ENCODE peak calls at places on chromosomes 12 and 14, in five cellular contexts. L is astrocyte, U is T follicular helper cell, T is posterior vena cava, K is SHP77. Z is an unnamed sample.

GRCh38 chr12:67442347-67442841 is 173.2 kb downstream of the CAND1 start:
- DNase-seq in L (no peak), U (no peak), T (no peak), K (peak; percentile 16), Z (no peak)

GRCh38 chr12:125280482-125281377 is 215.5 kb downstream of the AACS start:
- DNase-seq in L (no peak), U (no peak), T (no peak), K (no peak), Z (no peak)

GRCh38 chr12:87086118-87086891 is 830.1 kb upstream of the MGAT4C start:
- DNase-seq in L (peak; percentile 16), U (no peak), T (peak; percentile 18), K (peak; percentile 3), Z (no peak)

GRCh38 chr12:118315821-118316220 is 56.9 kb downstream of the TAOK3 start:
- DNase-seq in L (no peak), U (no peak), T (no peak), K (no peak), Z (no peak)

GRCh38 chr14:102930753-102931579 is 8.5 kb downstream of the AMN start:
- DNase-seq in L (peak; percentile 41), U (no peak), T (no peak), K (no peak), Z (no peak)

GRCh38 chr14:88706425-88706824 is 86.3 kb downstream of the EML5 start:
- DNase-seq in L (peak; percentile 42), U (no peak), T (no peak), K (no peak), Z (no peak)

GRCh38 chr14:91019673-91020072 is 40.8 kb downstream of the RPS6KA5 start:
- DNase-seq in L (no peak), U (no peak), T (no peak), K (no peak), Z (no peak)

GRCh38 chr14:81275305-81275950 is 54.7 kb upstream of the GTF2A1 start:
- DNase-seq in L (no peak), U (no peak), T (no peak), K (no peak), Z (no peak)

GRCh38 chr14:70391493-70392391 is 25.1 kb downstream of the SYNJ2BP start:
- DNase-seq in L (no peak), U (no peak), T (no peak), K (no peak), Z (no peak)

GRCh38 chr12:132284618-132285310 is 44.6 kb downstream of the GALNT9 start:
- DNase-seq in L (no peak), U (no peak), T (no peak), K (no peak), Z (no peak)

GRCh38 chr14:72682188-72682587 is 211.7 kb downstream of the DPF3 start:
- DNase-seq in L (no peak), U (no peak), T (no peak), K (no peak), Z (no peak)

GRCh38 chr12:76020281-76020680 is 11.3 kb downstream of the PHLDA1 start:
- DNase-seq in L (peak; percentile 87), U (peak; percentile 9), T (no peak), K (no peak), Z (peak; percentile 76)

GRCh38 chr14:85159726-85160125 is 370.2 kb upstream of the FLRT2 start:
- DNase-seq in L (no peak), U (no peak), T (no peak), K (no peak), Z (no peak)

GRCh38 chr12:51082561-51083139 is 746 bp downstream of the CSRNP2 start:
- DNase-seq in L (peak; percentile 42), U (no peak), T (no peak), K (no peak), Z (peak; percentile 23)

GRCh38 chr12:110639336-110640178 is 25.6 kb downstream of the TCTN1 start:
- DNase-seq in L (peak; percentile 86), U (no peak), T (no peak), K (no peak), Z (no peak)

GRCh38 chr12:131850856-131851559 is 22.8 kb downstream of the MMP17 start:
- DNase-seq in L (no peak), U (no peak), T (no peak), K (no peak), Z (no peak)

GRCh38 chr14:60686865-60687264 is 37.3 kb downstream of the SIX4 start:
- DNase-seq in L (no peak), U (no peak), T (no peak), K (no peak), Z (no peak)

GRCh38 chr14:58607571-58608317 is 30.0 kb upstream of the DACT1 start:
- DNase-seq in L (peak; percentile 74), U (no peak), T (no peak), K (no peak), Z (no peak)

GRCh38 chr12:89349814-89350213 is 2.5 kb downstream of the DUSP6 start:
- DNase-seq in L (peak; percentile 76), U (no peak), T (no peak), K (peak; percentile 29), Z (peak; percentile 72)

GRCh38 chr14:56555921-56556570 is 23.6 kb upstream of the TMEM260 start:
- DNase-seq in L (peak; percentile 24), U (no peak), T (no peak), K (peak; percentile 44), Z (peak; percentile 14)

GRCh38 chr14:91372680-91373495 is 44.7 kb downstream of the CCDC88C start:
- DNase-seq in L (no peak), U (peak; percentile 37), T (no peak), K (peak; percentile 40), Z (no peak)

GRCh38 chr14:21102472-21103164 is 1.8 kb downstream of the TMEM253 start:
- DNase-seq in L (no peak), U (no peak), T (no peak), K (no peak), Z (no peak)